ENCODE peak calls at places on chromosomes 13 and 19, in nine cellular contexts. One of them, this sample, is unnamed.

GRCh38 chr19:52923782-52924593 is 760 bp upstream of the ZNF888 start:
- DNase-seq in pancreas: peak
- DNase-seq in coronary artery: no peak
- DNase-seq in Caco-2: peak
- DNase-seq in psoas muscle: peak
- DNase-seq in stomach: peak
- DNase-seq in DND-41: no peak
- DNase-seq in mucosa of descending colon: peak
- DNase-seq in fibroblast of mammary gland: peak
- DNase-seq in this sample: no peak

GRCh38 chr13:38002596-38002995 is 133.0 kb upstream of the TRPC4 start:
- DNase-seq in pancreas: no peak
- DNase-seq in coronary artery: no peak
- DNase-seq in Caco-2: no peak
- DNase-seq in psoas muscle: no peak
- DNase-seq in stomach: no peak
- DNase-seq in DND-41: no peak
- DNase-seq in mucosa of descending colon: no peak
- DNase-seq in fibroblast of mammary gland: no peak
- DNase-seq in this sample: no peak

GRCh38 chr13:26726684-26727083 is 33.9 kb downstream of the GPR12 start:
- DNase-seq in pancreas: no peak
- DNase-seq in coronary artery: no peak
- DNase-seq in Caco-2: no peak
- DNase-seq in psoas muscle: no peak
- DNase-seq in stomach: no peak
- DNase-seq in DND-41: no peak
- DNase-seq in mucosa of descending colon: no peak
- DNase-seq in fibroblast of mammary gland: no peak
- DNase-seq in this sample: no peak

GRCh38 chr19:49490287-49491029 is 3.0 kb downstream of the RPL13A start:
- DNase-seq in pancreas: no peak
- DNase-seq in coronary artery: no peak
- DNase-seq in Caco-2: no peak
- DNase-seq in psoas muscle: no peak
- DNase-seq in stomach: no peak
- DNase-seq in DND-41: no peak
- DNase-seq in mucosa of descending colon: no peak
- DNase-seq in fibroblast of mammary gland: no peak
- DNase-seq in this sample: no peak

GRCh38 chr13:93225610-93226009 is 997 bp upstream of the GPC6 start:
- DNase-seq in pancreas: no peak
- DNase-seq in coronary artery: no peak
- DNase-seq in Caco-2: no peak
- DNase-seq in psoas muscle: no peak
- DNase-seq in stomach: no peak
- DNase-seq in DND-41: no peak
- DNase-seq in mucosa of descending colon: no peak
- DNase-seq in fibroblast of mammary gland: peak
- DNase-seq in this sample: no peak

GRCh38 chr19:10346509-10346908 is 7.1 kb upstream of the ICAM3 start:
- DNase-seq in pancreas: no peak
- DNase-seq in coronary artery: no peak
- DNase-seq in Caco-2: no peak
- DNase-seq in psoas muscle: no peak
- DNase-seq in stomach: no peak
- DNase-seq in DND-41: no peak
- DNase-seq in mucosa of descending colon: no peak
- DNase-seq in fibroblast of mammary gland: peak
- DNase-seq in this sample: no peak

GRCh38 chr13:40251343-40252032 is 415.0 kb downstream of the FOXO1 start:
- DNase-seq in pancreas: no peak
- DNase-seq in coronary artery: no peak
- DNase-seq in Caco-2: no peak
- DNase-seq in psoas muscle: no peak
- DNase-seq in stomach: no peak
- DNase-seq in DND-41: no peak
- DNase-seq in mucosa of descending colon: no peak
- DNase-seq in fibroblast of mammary gland: peak
- DNase-seq in this sample: no peak

GRCh38 chr13:106475852-106476251 is 59.6 kb downstream of the EFNB2 start:
- DNase-seq in pancreas: no peak
- DNase-seq in coronary artery: no peak
- DNase-seq in Caco-2: peak
- DNase-seq in psoas muscle: no peak
- DNase-seq in stomach: no peak
- DNase-seq in DND-41: no peak
- DNase-seq in mucosa of descending colon: no peak
- DNase-seq in fibroblast of mammary gland: no peak
- DNase-seq in this sample: no peak

GRCh38 chr13:45402641-45403040 is 15.5 kb downstream of the SLC25A30 start:
- DNase-seq in pancreas: no peak
- DNase-seq in coronary artery: no peak
- DNase-seq in Caco-2: no peak
- DNase-seq in psoas muscle: no peak
- DNase-seq in stomach: no peak
- DNase-seq in DND-41: no peak
- DNase-seq in mucosa of descending colon: no peak
- DNase-seq in fibroblast of mammary gland: no peak
- DNase-seq in this sample: no peak

GRCh38 chr19:55066107-55066709 is 3.3 kb upstream of the RDH13 start:
- DNase-seq in pancreas: no peak
- DNase-seq in coronary artery: no peak
- DNase-seq in Caco-2: no peak
- DNase-seq in psoas muscle: no peak
- DNase-seq in stomach: no peak
- DNase-seq in DND-41: no peak
- DNase-seq in mucosa of descending colon: peak
- DNase-seq in fibroblast of mammary gland: no peak
- DNase-seq in this sample: no peak

GRCh38 chr19:3520166-3521103 is 14.3 kb downstream of the FZR1 start:
- DNase-seq in pancreas: no peak
- DNase-seq in coronary artery: no peak
- DNase-seq in Caco-2: no peak
- DNase-seq in psoas muscle: no peak
- DNase-seq in stomach: no peak
- DNase-seq in DND-41: no peak
- DNase-seq in mucosa of descending colon: no peak
- DNase-seq in fibroblast of mammary gland: no peak
- DNase-seq in this sample: no peak
- TF ChIP-seq CTCF in pancreas: no peak
- TF ChIP-seq CTCF in coronary artery: no peak
- TF ChIP-seq CTCF in Caco-2: no peak
- TF ChIP-seq CTCF in psoas muscle: no peak
- TF ChIP-seq CTCF in stomach: no peak
- TF ChIP-seq CTCF in DND-41: no peak
- TF ChIP-seq CTCF in mucosa of descending colon: no peak
- TF ChIP-seq CTCF in fibroblast of mammary gland: no peak
- TF ChIP-seq CTCF in this sample: no peak

DNA sequence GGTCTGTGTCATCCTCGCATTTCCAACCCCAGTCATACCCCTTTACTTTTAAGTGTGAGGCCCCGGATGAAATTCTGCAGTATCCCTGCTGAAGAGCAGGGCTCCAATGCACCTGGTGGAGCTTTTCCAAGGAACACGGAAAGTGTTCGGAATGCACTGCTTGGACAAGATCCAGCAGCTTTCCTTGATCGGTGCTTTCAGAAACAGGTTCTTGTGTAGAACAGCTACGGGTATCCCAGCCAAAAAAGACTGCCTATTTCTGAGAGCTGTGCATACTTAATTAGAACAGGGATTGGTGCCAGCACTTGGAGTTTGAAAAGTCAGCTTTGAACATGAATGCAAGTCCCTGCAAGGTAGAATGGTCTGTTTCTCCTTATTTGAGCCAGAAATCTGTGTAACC is 87.2 kb upstream of the C1QTNF9B start:
- DNase-seq in pancreas: peak
- DNase-seq in coronary artery: no peak
- DNase-seq in Caco-2: no peak
- DNase-seq in psoas muscle: no peak
- DNase-seq in stomach: peak
- DNase-seq in DND-41: no peak
- DNase-seq in mucosa of descending colon: no peak
- DNase-seq in fibroblast of mammary gland: no peak
- DNase-seq in this sample: no peak
- H3K4me3 ChIP-seq in pancreas: no peak
- H3K4me3 ChIP-seq in coronary artery: no peak
- H3K4me3 ChIP-seq in Caco-2: no peak
- H3K4me3 ChIP-seq in psoas muscle: no peak
- H3K4me3 ChIP-seq in stomach: no peak
- H3K4me3 ChIP-seq in DND-41: no peak
- H3K4me3 ChIP-seq in mucosa of descending colon: no peak
- H3K4me3 ChIP-seq in fibroblast of mammary gland: no peak
- H3K4me3 ChIP-seq in this sample: no peak

GRCh38 chr19:41990028-41990427 is 4.0 kb downstream of the ATP1A3 start:
- DNase-seq in pancreas: no peak
- DNase-seq in coronary artery: no peak
- DNase-seq in Caco-2: no peak
- DNase-seq in psoas muscle: no peak
- DNase-seq in stomach: no peak
- DNase-seq in DND-41: no peak
- DNase-seq in mucosa of descending colon: no peak
- DNase-seq in fibroblast of mammary gland: no peak
- DNase-seq in this sample: no peak

GRCh38 chr19:41981724-41982123 is 12.3 kb downstream of the ATP1A3 start:
- DNase-seq in pancreas: no peak
- DNase-seq in coronary artery: no peak
- DNase-seq in Caco-2: no peak
- DNase-seq in psoas muscle: no peak
- DNase-seq in stomach: no peak
- DNase-seq in DND-41: no peak
- DNase-seq in mucosa of descending colon: no peak
- DNase-seq in fibroblast of mammary gland: no peak
- DNase-seq in this sample: no peak

GRCh38 chr19:41987141-41987860 is 6.7 kb downstream of the ATP1A3 start:
- DNase-seq in pancreas: no peak
- DNase-seq in coronary artery: no peak
- DNase-seq in Caco-2: no peak
- DNase-seq in psoas muscle: no peak
- DNase-seq in stomach: no peak
- DNase-seq in DND-41: no peak
- DNase-seq in mucosa of descending colon: no peak
- DNase-seq in fibroblast of mammary gland: no peak
- DNase-seq in this sample: no peak

GRCh38 chr19:41988947-41989346 is 5.1 kb downstream of the ATP1A3 start:
- DNase-seq in pancreas: no peak
- DNase-seq in coronary artery: no peak
- DNase-seq in Caco-2: no peak
- DNase-seq in psoas muscle: no peak
- DNase-seq in stomach: no peak
- DNase-seq in DND-41: no peak
- DNase-seq in mucosa of descending colon: no peak
- DNase-seq in fibroblast of mammary gland: no peak
- DNase-seq in this sample: no peak

GRCh38 chr19:41984961-41985360 is 9.1 kb downstream of the ATP1A3 start:
- DNase-seq in pancreas: no peak
- DNase-seq in coronary artery: no peak
- DNase-seq in Caco-2: no peak
- DNase-seq in psoas muscle: no peak
- DNase-seq in stomach: no peak
- DNase-seq in DND-41: no peak
- DNase-seq in mucosa of descending colon: no peak
- DNase-seq in fibroblast of mammary gland: no peak
- DNase-seq in this sample: no peak
- TF ChIP-seq CTCF in pancreas: no peak
- TF ChIP-seq CTCF in coronary artery: no peak
- TF ChIP-seq CTCF in Caco-2: no peak
- TF ChIP-seq CTCF in psoas muscle: no peak
- TF ChIP-seq CTCF in stomach: no peak
- TF ChIP-seq CTCF in DND-41: no peak
- TF ChIP-seq CTCF in mucosa of descending colon: no peak
- TF ChIP-seq CTCF in fibroblast of mammary gland: no peak
- TF ChIP-seq CTCF in this sample: no peak

GRCh38 chr13:27978301-27978968 is 9.3 kb upstream of the CDX2 start:
- DNase-seq in pancreas: no peak
- DNase-seq in coronary artery: no peak
- DNase-seq in Caco-2: peak
- DNase-seq in psoas muscle: no peak
- DNase-seq in stomach: no peak
- DNase-seq in DND-41: no peak
- DNase-seq in mucosa of descending colon: peak
- DNase-seq in fibroblast of mammary gland: no peak
- DNase-seq in this sample: no peak

GRCh38 chr13:27976362-27977177 is 7.5 kb upstream of the CDX2 start:
- DNase-seq in pancreas: no peak
- DNase-seq in coronary artery: no peak
- DNase-seq in Caco-2: no peak
- DNase-seq in psoas muscle: no peak
- DNase-seq in stomach: peak
- DNase-seq in DND-41: no peak
- DNase-seq in mucosa of descending colon: peak
- DNase-seq in fibroblast of mammary gland: no peak
- DNase-seq in this sample: no peak

GRCh38 chr13:27975579-27976361 is 6.7 kb upstream of the CDX2 start:
- DNase-seq in pancreas: no peak
- DNase-seq in coronary artery: no peak
- DNase-seq in Caco-2: no peak
- DNase-seq in psoas muscle: no peak
- DNase-seq in stomach: peak
- DNase-seq in DND-41: no peak
- DNase-seq in mucosa of descending colon: peak
- DNase-seq in fibroblast of mammary gland: no peak
- DNase-seq in this sample: no peak

GRCh38 chr13:27979001-27979643 is 9.4 kb downstream of the URAD start:
- DNase-seq in pancreas: no peak
- DNase-seq in coronary artery: no peak
- DNase-seq in Caco-2: no peak
- DNase-seq in psoas muscle: no peak
- DNase-seq in stomach: no peak
- DNase-seq in DND-41: no peak
- DNase-seq in mucosa of descending colon: peak
- DNase-seq in fibroblast of mammary gland: no peak
- DNase-seq in this sample: no peak

DNA sequence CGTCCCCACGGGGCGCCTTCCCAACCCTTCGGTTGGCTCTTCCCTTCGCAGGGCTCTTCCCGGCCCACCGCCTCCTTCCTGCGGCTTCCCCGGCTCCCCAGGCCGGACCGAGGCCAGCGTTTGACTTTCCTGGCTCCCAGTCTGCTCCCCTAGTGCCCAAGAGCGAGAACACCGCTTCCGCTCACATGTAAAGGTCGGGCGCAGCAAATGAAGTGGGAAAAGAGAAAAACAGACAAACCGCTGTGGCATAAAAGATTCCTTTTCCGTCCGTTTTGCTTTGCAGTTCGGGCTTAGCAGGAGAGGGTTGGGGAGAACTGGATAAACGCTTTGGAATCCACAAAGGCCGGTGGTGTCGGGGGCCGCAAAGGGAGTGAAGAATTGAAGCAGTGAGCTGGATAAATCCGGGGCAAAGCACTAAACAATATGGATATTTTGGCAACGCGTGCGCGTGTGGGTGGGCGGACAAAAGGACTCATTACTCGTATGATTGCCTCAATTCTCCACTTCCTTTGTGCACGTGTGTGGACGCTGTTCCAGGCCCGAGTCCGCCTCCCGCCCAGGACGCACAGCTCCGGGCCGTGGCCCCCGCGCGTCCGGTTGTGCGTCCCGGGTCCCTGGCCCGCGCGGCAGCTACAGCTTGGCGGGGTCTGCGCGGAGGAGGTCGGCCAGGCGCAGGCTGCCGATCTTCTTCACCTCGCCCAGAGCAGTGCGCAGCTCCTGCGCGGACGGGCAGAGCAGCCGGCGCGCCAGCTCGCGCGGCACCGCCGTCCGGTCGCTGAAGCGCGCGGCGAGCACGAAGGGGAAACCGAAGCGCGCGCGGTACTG is 8.6 kb upstream of the CDX2 start:
- DNase-seq in pancreas: no peak
- DNase-seq in coronary artery: no peak
- DNase-seq in Caco-2: peak
- DNase-seq in psoas muscle: no peak
- DNase-seq in stomach: no peak
- DNase-seq in DND-41: no peak
- DNase-seq in mucosa of descending colon: peak
- DNase-seq in fibroblast of mammary gland: peak
- DNase-seq in this sample: no peak
- H3K4me3 ChIP-seq in pancreas: peak
- H3K4me3 ChIP-seq in coronary artery: peak
- H3K4me3 ChIP-seq in Caco-2: peak
- H3K4me3 ChIP-seq in psoas muscle: peak
- H3K4me3 ChIP-seq in stomach: peak
- H3K4me3 ChIP-seq in DND-41: no peak
- H3K4me3 ChIP-seq in mucosa of descending colon: peak
- H3K4me3 ChIP-seq in fibroblast of mammary gland: no peak
- H3K4me3 ChIP-seq in this sample: no peak